ENCODE peak calls at places on chromosomes 13 and 19, in four cellular contexts. K is AG10803, V is Peyer's patch, E is LNCaP clone FGC. P is an unnamed sample.

GRCh38 chr19:7912697-7913564 is 1.7 kb upstream of the TGFBR3L start:
- DNase-seq in V (no peak), K (no peak), E (no peak), P (no peak)

GRCh38 chr13:32205426-32206096 is 109.6 kb downstream of the ZAR1L start:
- DNase-seq in K (no peak), V (no peak), E (peak; percentile 13), P (no peak)

GRCh38 chr13:33322474-33322827 is 36.9 kb upstream of the STARD13 start:
- DNase-seq in V (no peak), K (peak; percentile 85), E (no peak), P (no peak)

GRCh38 chr19:1780272-1780957 is 27.1 kb downstream of the ONECUT3 start:
- DNase-seq in V (no peak), E (no peak), K (peak; percentile 34), P (peak; percentile 41)

GRCh38 chr13:42102961-42103688 is 54.7 kb downstream of the DGKH start:
- DNase-seq in V (no peak), E (no peak), K (peak; percentile 55), P (no peak)

GRCh38 chr19:2271516-2272103 is 10.4 kb downstream of the PEAK3 start:
- DNase-seq in V (peak; percentile 64), K (peak; percentile 82), E (no peak), P (no peak)

GRCh38 chr19:20315543-20315942 is 148.5 kb downstream of the ZNF486 start:
- DNase-seq in E (peak; percentile 30), K (no peak), V (no peak), P (no peak)

GRCh38 chr13:72495681-72496080 is 231.7 kb downstream of the MZT1 start:
- DNase-seq in E (no peak), V (no peak), K (no peak), P (no peak)

GRCh38 chr13:98892821-98893220 is 85.0 kb downstream of the DOCK9 start:
- DNase-seq in V (no peak), K (no peak), E (no peak), P (no peak)

GRCh38 chr13:75825161-75825560 is 189.0 kb downstream of the LMO7 start:
- DNase-seq in E (no peak), V (no peak), K (no peak), P (no peak)

GRCh38 chr19:46125447-46125846 is 959 bp upstream of the IGFL3 start:
- DNase-seq in V (no peak), E (no peak), K (no peak), P (no peak)

GRCh38 chr19:31783592-31783991 is 434.4 kb upstream of the TSHZ3 start:
- DNase-seq in V (no peak), E (peak; percentile 10), K (no peak), P (no peak)

GRCh38 chr13:38979891-38980627 is 10.6 kb downstream of the STOML3 start:
- DNase-seq in E (no peak), V (no peak), K (peak; percentile 10), P (no peak)

GRCh38 chr13:26604784-26605183 is 47.3 kb downstream of the WASF3 start:
- DNase-seq in E (no peak), V (peak; percentile 41), K (no peak), P (no peak)

GRCh38 chr13:39779337-39780270 is 124.1 kb downstream of the COG6 start:
- DNase-seq in E (no peak), V (no peak), K (peak; percentile 32), P (peak; percentile 51)

GRCh38 chr19:10871711-10872550 is 578 bp downstream of the CARM1 start:
- DNase-seq in K (no peak), E (no peak), V (peak; percentile 69), P (peak; percentile 60)
- TF ChIP-seq CTCF in K (peak; percentile 19), E (peak; percentile 11), V (no peak), P (peak; percentile 12)

GRCh38 chr13:27977476-27978300 is 8.6 kb upstream of the CDX2 start:
- DNase-seq in E (no peak), V (peak; percentile 63), K (no peak), P (no peak)
- H3K4me3 ChIP-seq in E (no peak overlapping the region), V (no peak overlapping the region), K (no peak overlapping the region), P (no peak overlapping the region)

GRCh38 chr19:18072335-18072734 is 14.4 kb downstream of the IL12RB1 start:
- DNase-seq in K (no peak), E (no peak), V (no peak), P (no peak)

GRCh38 chr19:18070181-18070580 is 16.6 kb downstream of the IL12RB1 start:
- DNase-seq in K (no peak), V (no peak), E (no peak), P (no peak)

GRCh38 chr19:18069383-18069782 is 17.4 kb downstream of the IL12RB1 start:
- DNase-seq in E (no peak), V (no peak), K (no peak), P (no peak)

GRCh38 chr19:18073197-18073596 is 13.5 kb downstream of the IL12RB1 start:
- DNase-seq in V (no peak), E (no peak), K (no peak), P (no peak)

DNA sequence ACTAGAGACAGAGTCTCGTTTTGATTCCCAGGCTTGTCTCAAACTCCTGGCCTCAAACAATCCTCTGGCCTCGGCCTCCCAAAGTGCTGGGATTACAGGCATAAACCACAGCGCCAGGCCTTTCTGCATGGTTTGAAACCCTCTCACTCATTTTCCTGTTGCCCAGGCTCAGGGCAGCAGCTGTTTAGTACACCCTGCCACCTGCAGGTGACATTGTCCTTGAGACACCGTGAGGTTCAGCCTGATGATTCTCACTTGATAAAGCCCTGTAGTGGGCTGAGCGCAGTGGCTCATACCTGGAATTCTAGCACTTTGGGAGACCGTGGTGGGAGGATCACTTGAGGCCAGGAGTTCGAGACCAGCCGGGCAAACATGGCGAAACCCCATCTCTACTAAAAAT is 12.5 kb downstream of the IL12RB1 start:
- DNase-seq in E (no peak), K (no peak), V (no peak), P (no peak)
- TF ChIP-seq CTCF in E (peak; percentile 29), K (no peak), V (no peak), P (no peak)

DNA sequence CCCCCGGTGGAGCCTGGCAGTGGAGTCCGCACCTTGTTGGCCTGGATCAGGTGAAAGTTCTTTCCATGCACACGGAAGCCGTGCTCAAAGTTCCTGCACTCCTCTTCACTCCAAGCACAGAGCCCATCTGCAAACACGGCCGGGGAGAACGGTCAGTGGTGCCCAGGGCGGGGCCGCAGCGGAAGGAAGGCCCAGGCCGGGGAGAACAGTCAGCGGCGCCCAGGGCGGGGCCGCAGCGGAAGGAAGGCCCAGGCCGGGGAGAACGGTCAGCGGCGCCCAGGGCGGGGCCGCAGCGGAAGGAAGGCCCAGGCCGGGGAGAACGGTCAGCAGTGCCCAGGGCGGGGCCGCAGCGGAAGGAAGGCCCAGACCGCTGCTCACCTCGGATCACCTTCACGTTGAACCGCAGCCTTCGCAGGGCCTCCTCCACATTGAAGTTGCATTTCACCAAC is 20.6 kb upstream of the PLPP2 start:
- DNase-seq in K (no peak), V (no peak), E (no peak), P (no peak)
- H3K4me3 ChIP-seq in K (no peak overlapping the region), V (no peak overlapping the region), E (no peak overlapping the region), P (no peak overlapping the region)

DNA sequence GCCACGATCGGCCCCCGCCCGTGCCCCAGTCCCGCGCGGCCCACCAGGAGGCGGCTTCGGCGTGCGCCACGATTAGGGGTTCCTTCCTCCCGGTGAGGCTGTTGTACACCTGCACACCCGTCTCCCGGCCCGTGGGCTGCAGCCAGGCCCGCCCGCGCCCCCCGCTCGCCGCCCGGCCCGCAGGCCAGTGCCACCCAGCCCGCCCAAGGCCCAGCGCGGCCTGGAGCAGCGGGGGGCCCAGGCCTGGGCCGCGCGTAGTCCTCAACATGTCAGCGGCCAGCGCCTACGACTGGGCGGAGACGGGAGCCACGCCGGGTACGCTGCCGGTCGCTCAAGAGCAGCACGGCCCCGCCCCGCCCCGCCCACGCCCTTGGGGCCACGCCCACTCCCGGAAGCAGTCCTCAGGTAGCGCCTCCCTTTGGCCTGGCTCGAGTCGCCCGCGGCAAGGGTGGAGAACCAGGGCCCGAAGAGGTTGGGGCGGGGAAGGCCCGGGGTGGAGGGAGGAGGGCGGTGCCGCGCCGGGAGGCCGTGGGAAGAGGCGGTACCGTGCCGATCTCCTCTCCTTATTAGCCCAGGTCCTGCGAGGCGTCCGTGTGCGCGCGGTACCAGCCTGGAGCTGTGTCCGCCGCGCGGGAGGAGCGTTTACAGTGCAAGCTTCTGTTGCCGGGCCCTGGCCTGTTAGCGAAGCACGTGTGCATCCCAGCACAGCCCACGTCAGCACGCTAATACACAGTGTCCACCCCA is at the start of gene CARS2:
- DNase-seq in K (peak; percentile 96), E (peak; percentile 92), V (peak; percentile 98), P (peak; percentile 98)
- TF ChIP-seq CTCF in K (peak; percentile 9), E (peak; percentile 7), V (no peak), P (no peak)

DNA sequence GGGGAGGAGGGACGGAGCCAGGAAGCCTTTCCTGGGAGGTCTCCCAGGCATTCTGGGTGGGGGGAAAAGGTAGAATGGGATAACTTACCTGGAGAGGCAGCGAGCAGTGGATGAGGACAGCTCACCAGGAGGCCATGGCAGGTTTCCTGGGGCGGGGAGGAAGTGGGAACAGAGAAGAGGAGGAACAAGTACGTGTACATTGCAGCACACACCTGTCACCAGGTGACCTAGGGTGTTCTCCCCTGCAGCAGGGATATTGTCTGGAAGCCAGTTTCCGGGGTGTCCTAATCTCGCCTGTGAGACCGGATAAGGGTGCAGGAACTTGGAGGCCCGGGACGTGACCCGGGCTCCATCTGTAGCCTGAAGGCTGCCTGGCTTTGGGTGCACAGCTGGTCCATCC is at the start of gene FUT3:
- DNase-seq in E (no peak), K (no peak), V (peak; percentile 82), P (no peak)
- H3K4me3 ChIP-seq in E (no peak within 1 kb of the TSS), K (no peak within 1 kb of the TSS), V (no peak within 1 kb of the TSS), P (no peak within 1 kb of the TSS)

GRCh38 chr13:71067164-71067815 is 799.7 kb downstream of the DACH1 start:
- DNase-seq in E (no peak), V (no peak), K (no peak), P (no peak)
- TF ChIP-seq CTCF in E (no peak), V (no peak), K (no peak), P (no peak)

DNA sequence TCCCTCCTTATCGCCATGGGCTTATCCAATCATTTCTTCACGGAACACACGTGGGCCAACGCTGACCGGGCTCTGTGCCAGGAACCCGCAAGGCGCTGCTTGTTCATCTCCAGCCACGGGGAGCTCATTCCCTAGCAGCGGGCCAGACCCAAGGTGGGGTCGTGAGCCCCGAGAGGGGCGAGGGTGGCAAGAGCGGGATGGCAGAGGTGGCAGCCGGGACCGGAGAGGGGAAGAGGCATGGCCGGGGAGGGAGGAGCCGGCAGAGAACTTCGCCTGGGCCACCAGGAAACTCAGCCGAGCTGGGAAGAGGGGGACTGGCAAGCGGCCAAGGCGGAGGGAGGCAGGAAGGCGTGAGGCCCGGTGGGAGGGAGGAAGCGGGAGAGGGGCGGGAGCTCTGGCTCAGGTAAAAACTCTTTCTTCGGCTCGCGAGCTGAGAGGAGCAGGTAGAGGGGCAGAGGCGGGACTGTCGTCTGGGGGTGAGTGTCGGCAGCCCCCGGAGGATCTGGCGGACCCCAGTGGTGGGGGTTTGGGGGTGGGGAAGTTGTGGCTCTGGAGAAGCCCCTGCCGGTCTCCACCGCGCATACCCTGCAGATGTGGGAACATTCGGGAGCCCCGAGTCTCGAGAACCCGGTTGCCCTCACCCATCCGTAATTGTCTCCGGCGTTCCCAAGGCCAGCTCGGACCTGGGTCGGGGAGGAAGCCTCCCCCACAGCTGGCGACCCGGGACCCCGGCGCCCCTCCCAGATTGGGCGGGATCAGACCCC is at the start of gene B3GNT3:
- DNase-seq in K (no peak), E (no peak), V (peak; percentile 97), P (no peak)
- H3K4me3 ChIP-seq in K (no peak within 1 kb of the TSS), E (no peak within 1 kb of the TSS), V (no peak within 1 kb of the TSS), P (no peak within 1 kb of the TSS)